ENCODE peak calls at places on chromosomes 6 and 20, in six cellular contexts. R is T-helper 2 cell; E is activated CD4-positive, alpha-beta T cell treated with anti-CD3 and anti-CD28 coated beads for 24 hours; C is pons; U is Ammon's horn; J is HTR-8/SVneo. I is an unnamed sample.

GRCh38 chr6:137853569-137854213 is 13.4 kb upstream of the TNFAIP3 start:
- DNase-seq in C (no peak), J (no peak), E (no peak), U (no peak), R (no peak), I (no peak)

GRCh38 chr6:39886871-39887270 is 47.4 kb downstream of the MOCS1 start:
- DNase-seq in J (no peak), R (no peak), E (no peak), U (no peak), C (no peak), I (no peak)

GRCh38 chr6:13375360-13375878 is 47.1 kb upstream of the TBC1D7 start:
- DNase-seq in U (no peak), C (no peak), E (peak; percentile 37), R (no peak), J (no peak), I (no peak)

GRCh38 chr6:151023346-151023745 is 157.8 kb downstream of the MTHFD1L start:
- DNase-seq in E (no peak), C (no peak), R (no peak), U (no peak), J (no peak), I (no peak)

GRCh38 chr6:140671926-140672325 is 1297.5 kb upstream of the CITED2 start:
- DNase-seq in J (no peak), U (peak; percentile 9), R (no peak), E (no peak), C (peak; percentile 8), I (no peak)

GRCh38 chr20:34190679-34191090 is 50.5 kb upstream of the ASIP start:
- DNase-seq in E (peak; percentile 8), C (peak; percentile 80), R (no peak), U (peak; percentile 93), J (peak; percentile 95), I (no peak)

GRCh38 chr6:117911660-117912059 is 4.6 kb downstream of the SLC35F1 start:
- DNase-seq in C (no peak), J (no peak), U (no peak), E (no peak), R (no peak), I (no peak)

GRCh38 chr6:92000112-92000511 is 1413.2 kb upstream of the MAP3K7 start:
- DNase-seq in U (no peak), C (no peak), E (no peak), J (no peak), R (no peak), I (no peak)

GRCh38 chr6:168949876-168950499 is 303.7 kb downstream of the THBS2 start:
- DNase-seq in U (no peak), J (no peak), C (no peak), R (no peak), E (no peak), I (no peak)

GRCh38 chr6:47005486-47005885 is 36.6 kb downstream of the ADGRF1 start:
- DNase-seq in R (no peak), U (no peak), J (no peak), C (no peak), E (no peak), I (no peak)

GRCh38 chr6:170206931-170207431 is 83.9 kb downstream of the DLL1 start:
- DNase-seq in R (no peak), C (no peak), E (no peak), U (no peak), J (no peak), I (no peak)

GRCh38 chr20:18783385-18783959 is 30.1 kb upstream of the SCP2D1 start:
- DNase-seq in J (no peak), C (no peak), U (peak; percentile 19), R (no peak), E (no peak), I (no peak)

GRCh38 chr6:136782021-136782770 is 10.1 kb downstream of the MAP3K5 start:
- DNase-seq in J (no peak), R (no peak), E (no peak), C (no peak), U (no peak), I (no peak)

I was measured in activated effector memory CD4-positive, alpha-beta T cell treated with Interleukin-2 at 50 U/mL for 16 hours.